ENCODE peak calls at places on chromosome 13, in six cellular contexts. R is lung, I is mammary epithelial cell, F is HCT116, A is spleen, X is heart right ventricle. Q is an unnamed sample. For H3K4me1, the result is how much of the 10 kb centered on the place peaks cover.

GRCh38 chr13:86986448-86986847 is 684.7 kb upstream of the SLITRK5 start:
- DNase-seq in A (no peak), X (no peak), R (no peak), F (no peak), I (no peak), Q (no peak)

GRCh38 chr13:34025746-34026145 is 207.8 kb downstream of the RFC3 start:
- DNase-seq in R (no peak), X (no peak), A (no peak), I (peak), F (no peak), Q (no peak)

GRCh38 chr13:41905600-41906254 is 55.2 kb downstream of the VWA8 start:
- DNase-seq in A (no peak), I (peak), F (peak), R (no peak), X (no peak), Q (no peak)

GRCh38 chr13:72651196-72651595 is 76.2 kb downstream of the MZT1 start:
- DNase-seq in A (no peak), R (no peak), F (peak), X (no peak), I (no peak), Q (peak)

GRCh38 chr13:106172176-106172905 is 363.1 kb downstream of the EFNB2 start:
- DNase-seq in I (no peak), A (no peak), X (no peak), F (no peak), R (no peak), Q (no peak)

GRCh38 chr13:109699628-109700071 is 86.7 kb downstream of the IRS2 start:
- DNase-seq in X (no peak), R (no peak), I (no peak), A (no peak), F (no peak), Q (no peak)

GRCh38 chr13:113220141-113220598 is 10.8 kb downstream of the CUL4A start:
- DNase-seq in F (no peak), I (no peak), R (peak), X (no peak), A (no peak), Q (no peak)

GRCh38 chr13:27242642-27243185 is 8.6 kb upstream of the RPL21 start:
- DNase-seq in I (no peak), F (no peak), A (no peak), X (no peak), R (no peak), Q (no peak)

GRCh38 chr13:47397739-47398138 is 500.9 kb upstream of the HTR2A start:
- DNase-seq in A (no peak), I (peak), F (no peak), R (no peak), X (no peak), Q (no peak)

GRCh38 chr13:79402074-79402635 is 3.9 kb downstream of the RBM26 start:
- DNase-seq in R (no peak), A (no peak), X (no peak), I (no peak), F (no peak), Q (no peak)

DNA sequence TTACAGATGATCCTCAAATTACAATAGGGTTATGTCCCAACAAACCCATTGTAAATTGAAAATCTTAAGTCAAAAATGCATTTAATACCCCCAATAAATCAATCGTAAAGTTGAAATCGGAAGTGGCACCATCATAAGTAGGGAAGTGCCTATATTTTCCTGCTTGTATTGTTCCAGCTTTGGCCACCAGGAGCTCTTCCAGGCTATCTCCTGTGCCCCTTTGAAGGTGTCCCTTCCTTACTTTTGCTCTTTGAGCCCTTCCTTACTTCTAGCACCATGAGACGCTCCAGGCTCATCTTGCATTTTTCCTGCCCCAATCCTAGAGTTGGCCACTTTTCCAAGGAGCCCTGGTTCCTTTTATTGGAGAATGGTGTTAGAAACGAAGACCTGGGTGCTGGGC is 163.0 kb upstream of the TSC22D1 start:
- DNase-seq in I (no peak), R (no peak), A (no peak), X (no peak), F (no peak), Q (no peak)
- H3K27ac ChIP-seq in I (no peak), R (no peak), A (peak), X (no peak), F (no peak), Q (no peak)

GRCh38 chr13:21966014-21966413 is 295.1 kb downstream of the FGF9 start:
- DNase-seq in R (no peak), F (no peak), I (no peak), X (no peak), A (no peak), Q (no peak)
- H3K4me1 ChIP-seq in R (under half), F (under half), I (under half), X (under half), A (under half), Q (under half)

DNA sequence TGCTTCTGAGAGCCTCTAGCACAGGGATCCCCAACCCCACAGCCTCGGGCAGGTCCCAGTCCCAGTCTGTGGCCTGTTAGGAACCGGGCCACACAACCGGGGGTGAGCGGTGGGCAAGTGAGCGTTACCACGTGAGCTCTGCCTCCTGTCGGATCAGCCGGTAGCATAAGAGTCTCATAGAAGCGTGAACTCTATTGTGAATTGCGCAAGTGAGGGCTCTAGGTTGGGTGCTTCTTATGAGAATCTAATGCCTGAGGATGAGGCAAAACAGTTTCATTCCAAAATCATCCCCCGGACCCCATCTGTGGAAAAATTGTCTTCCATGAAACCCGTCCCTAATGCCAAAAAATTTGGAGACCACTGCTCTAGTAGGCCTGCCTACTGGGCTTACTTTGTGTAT is 87.0 kb upstream of the UBL3 start:
- DNase-seq in I (no peak), R (no peak), A (no peak), X (no peak), F (no peak), Q (no peak)
- H3K27ac ChIP-seq in I (no peak), R (no peak), A (peak), X (no peak), F (no peak), Q (peak)

DNA sequence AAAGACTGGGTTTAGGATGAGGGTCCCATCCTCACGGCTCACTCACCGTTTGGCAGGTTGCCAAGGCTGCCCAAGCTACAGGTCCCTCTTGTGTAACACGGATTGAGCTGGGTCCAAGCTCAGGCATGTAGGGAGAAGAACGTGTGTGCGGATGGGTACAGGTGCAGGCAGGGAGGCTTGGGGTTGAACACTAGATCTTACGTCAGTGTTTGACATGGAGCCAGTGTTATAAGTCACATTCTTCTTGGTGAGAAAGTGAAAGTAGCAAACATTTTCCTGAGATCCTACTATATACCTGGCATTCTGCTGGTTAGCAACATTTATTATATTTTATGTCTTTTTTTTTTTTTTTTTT is 136.8 kb upstream of the RNF113B start:
- DNase-seq in F (no peak), R (no peak), A (no peak), X (no peak), I (no peak), Q (no peak)
- H3K4me1 ChIP-seq in F (under half), R (under half), A (under half), X (under half), I (under half), Q (under half)

DNA sequence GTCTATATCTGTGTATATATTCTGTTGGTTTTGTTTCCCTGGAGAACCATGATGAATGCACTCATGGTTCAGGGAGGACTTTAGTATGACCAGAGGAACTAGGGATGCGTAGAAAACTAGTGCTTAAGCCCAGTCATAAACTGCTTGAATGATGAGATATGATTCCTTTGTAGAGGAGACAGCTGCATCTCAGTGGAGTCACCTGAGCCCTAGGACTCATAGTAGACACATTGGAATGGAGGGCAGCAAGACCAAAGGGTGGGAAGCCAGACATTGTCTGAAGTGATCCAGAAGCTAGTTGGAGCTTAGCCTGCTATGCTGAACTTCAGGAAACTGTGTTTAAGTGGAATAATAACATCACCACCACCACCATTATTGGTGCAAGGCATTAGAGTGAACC is 89.5 kb upstream of the SPATA13 start:
- DNase-seq in A (no peak), I (no peak), R (no peak), X (no peak), F (no peak), Q (no peak)
- H3K27ac ChIP-seq in A (no peak), I (no peak), R (peak), X (peak), F (no peak), Q (no peak)

Q was measured in CD4-positive, CD25-positive, alpha-beta regulatory T cell.